ENCODE peak calls at places on chromosomes 6 and 20, in eight cellular contexts. J is NCI-H1092 treated with DMSO at 0.1 percent for 48 hours; V is stimulated activated CD4-positive, alpha-beta T cell treated with anti-CD3 and anti-CD28 coated beads, Interleukin-1b, Interleukin-23, amount 100 ng/mL, for 48 hours; Q is putamen; S is HEK293T; G is T-cell; N is KG1; L is foreskin melanocyte. B is an unnamed sample.

GRCh38 chr6:56692586-56693245 is 50.0 kb upstream of the DST start:
- DNase-seq in J (no peak), V (no peak), Q (peak; percentile 66), S (no peak), G (no peak), N (no peak), L (no peak), B (peak; percentile 88)

GRCh38 chr20:44087051-44087856 is 99.7 kb downstream of the JPH2 start:
- DNase-seq in J (no peak), V (no peak), Q (no peak), S (no peak), G (no peak), N (no peak), L (no peak), B (peak; percentile 23)

GRCh38 chr6:104784884-104785283 is 74.8 kb downstream of the HACE1 start:
- DNase-seq in J (no peak), V (no peak), Q (no peak), S (no peak), G (no peak), N (no peak), L (no peak), B (no peak)

GRCh38 chr6:43790031-43790430 is 20.0 kb downstream of the VEGFA start:
- DNase-seq in J (no peak), V (no peak), Q (no peak), S (no peak), G (no peak), N (no peak), L (no peak), B (no peak)

GRCh38 chr6:20565291-20565690 is 31.0 kb downstream of the CDKAL1 start:
- DNase-seq in J (no peak), V (no peak), Q (no peak), S (no peak), G (no peak), N (no peak), L (no peak), B (no peak)

GRCh38 chr20:13220194-13220856 is 749 bp upstream of the ISM1 start:
- DNase-seq in J (peak; percentile 43), V (peak; percentile 17), Q (no peak), S (peak; percentile 50), G (peak; percentile 13), N (peak; percentile 27), L (peak; percentile 34), B (no peak)

GRCh38 chr6:87909849-87910248 is 137.8 kb upstream of the SPACA1 start:
- DNase-seq in J (no peak), V (peak; percentile 51), Q (no peak), S (no peak), G (no peak), N (no peak), L (no peak), B (no peak)

GRCh38 chr6:12339808-12340487 is 49.8 kb downstream of the EDN1 start:
- DNase-seq in J (no peak), V (no peak), Q (no peak), S (no peak), G (no peak), N (no peak), L (no peak), B (no peak)

GRCh38 chr6:134454794-134455193 is 136.9 kb upstream of the SGK1 start:
- DNase-seq in J (no peak), V (no peak), Q (no peak), S (no peak), G (no peak), N (no peak), L (peak; percentile 76), B (no peak)

GRCh38 chr6:155850408-155850841 is 394.8 kb upstream of the NOX3 start:
- DNase-seq in J (no peak), V (no peak), Q (no peak), S (no peak), G (no peak), N (no peak), L (no peak), B (no peak)

GRCh38 chr6:16576391-16577368 is 184.6 kb downstream of the ATXN1 start:
- DNase-seq in J (no peak), V (peak; percentile 3), Q (no peak), S (no peak), G (no peak), N (no peak), L (no peak), B (no peak)

GRCh38 chr20:34024733-34025351 is 31.1 kb downstream of the RALY start:
- DNase-seq in J (no peak), V (no peak), Q (no peak), S (no peak), G (no peak), N (no peak), L (no peak), B (no peak)

GRCh38 chr6:87590989-87591388 is 1.1 kb downstream of the ORC3 start:
- DNase-seq in J (no peak), V (no peak), Q (no peak), S (no peak), G (no peak), N (no peak), L (no peak), B (no peak)

GRCh38 chr6:157528931-157529653 is 148.1 kb downstream of the ZDHHC14 start:
- DNase-seq in J (no peak), V (no peak), Q (no peak), S (no peak), G (no peak), N (no peak), L (peak; percentile 48), B (peak; percentile 61)

GRCh38 chr6:378090-378957 is 13.2 kb upstream of the IRF4 start:
- DNase-seq in J (no peak), V (no peak), Q (no peak), S (no peak), G (no peak), N (no peak), L (no peak), B (no peak)

GRCh38 chr6:25193865-25194679 is 85.1 kb upstream of the CARMIL1 start:
- DNase-seq in J (no peak), V (no peak), Q (no peak), S (no peak), G (no peak), N (no peak), L (no peak), B (no peak)

GRCh38 chr6:22828179-22829062 is 259.1 kb downstream of the HDGFL1 start:
- DNase-seq in J (peak; percentile 52), V (no peak), Q (no peak), S (peak; percentile 66), G (no peak), N (no peak), L (peak; percentile 87), B (no peak)

GRCh38 chr20:13865825-13866351 is 81.1 kb downstream of the NDUFAF5 start:
- DNase-seq in J (peak; percentile 77), V (no peak), Q (peak; percentile 40), S (no peak), G (no peak), N (no peak), L (no peak), B (peak; percentile 44)

GRCh38 chr6:165728196-165728595 is 65.2 kb upstream of the PDE10A start:
- DNase-seq in J (no peak), V (no peak), Q (no peak), S (no peak), G (no peak), N (no peak), L (no peak), B (no peak)

GRCh38 chr6:1117530-1118286 is 194.2 kb upstream of the FOXQ1 start:
- DNase-seq in J (no peak), V (no peak), Q (no peak), S (no peak), G (no peak), N (no peak), L (no peak), B (no peak)

GRCh38 chr20:46021361-46022359 is 7.4 kb upstream of the SLC12A5 start:
- DNase-seq in J (peak; percentile 83), V (peak; percentile 65), Q (no peak), S (peak; percentile 93), G (peak; percentile 34), N (no peak), L (no peak), B (no peak)

GRCh38 chr20:36259177-36259835 is 23.0 kb downstream of the AAR2 start:
- DNase-seq in J (no peak), V (no peak), Q (no peak), S (no peak), G (no peak), N (no peak), L (no peak), B (no peak)

GRCh38 chr20:45995213-45996097 is 13.3 kb upstream of the MMP9 start:
- DNase-seq in J (no peak), V (no peak), Q (no peak), S (no peak), G (no peak), N (no peak), L (no peak), B (no peak)

GRCh38 chr6:10643214-10643641 is 51.2 kb downstream of the C6orf52 start:
- DNase-seq in J (no peak), V (no peak), Q (no peak), S (no peak), G (no peak), N (peak; percentile 48), L (no peak), B (peak; percentile 48)

GRCh38 chr20:37552415-37552814 is 24.7 kb upstream of the BLCAP start:
- DNase-seq in J (no peak), V (no peak), Q (peak; percentile 41), S (no peak), G (no peak), N (no peak), L (peak; percentile 72), B (no peak)

GRCh38 chr20:10618611-10619245 is 55.1 kb downstream of the JAG1 start:
- DNase-seq in J (no peak), V (no peak), Q (no peak), S (no peak), G (no peak), N (no peak), L (no peak), B (no peak)

GRCh38 chr6:34695729-34696188 is 808 bp downstream of the ILRUN start:
- DNase-seq in J (no peak), V (no peak), Q (no peak), S (no peak), G (no peak), N (no peak), L (no peak), B (peak; percentile 20)

GRCh38 chr20:63056236-63057132 is 49.7 kb upstream of the BHLHE23 start:
- DNase-seq in J (peak; percentile 47), V (peak; percentile 44), Q (no peak), S (peak; percentile 74), G (peak; percentile 19), N (no peak), L (peak; percentile 25), B (peak; percentile 7)

GRCh38 chr6:146028250-146028789 is 542 bp upstream of the GRM1 start:
- DNase-seq in J (no peak), V (peak; percentile 6), Q (no peak), S (peak; percentile 85), G (peak; percentile 30), N (peak; percentile 5), L (peak; percentile 58), B (no peak)

GRCh38 chr6:134046054-134046453 is 6.4 kb downstream of the SLC2A12 start:
- DNase-seq in J (no peak), V (no peak), Q (peak; percentile 62), S (no peak), G (no peak), N (no peak), L (no peak), B (no peak)

GRCh38 chr6:142822383-142822782 is 122.6 kb downstream of the HIVEP2 start:
- DNase-seq in J (no peak), V (no peak), Q (no peak), S (no peak), G (no peak), N (no peak), L (peak; percentile 68), B (no peak)

GRCh38 chr6:137717074-137718073 is 149.7 kb upstream of the TNFAIP3 start:
- DNase-seq in J (no peak), V (peak; percentile 78), Q (no peak), S (no peak), G (peak; percentile 76), N (no peak), L (no peak), B (no peak)

GRCh38 chr6:100230976-100231316 is 233.8 kb downstream of the SIM1 start:
- DNase-seq in J (no peak), V (no peak), Q (no peak), S (no peak), G (no peak), N (no peak), L (no peak), B (no peak)

GRCh38 chr6:160121981-160122380 is 366 bp downstream of the SLC22A1 start:
- DNase-seq in J (no peak), V (no peak), Q (no peak), S (no peak), G (no peak), N (no peak), L (no peak), B (no peak)